ENCODE peak calls at places on chromosomes 16 and 17, in ten cellular contexts. S is stomach; W is CD14-positive monocyte; K is nephron progenitor cell; O is glutamatergic neuron; T is HFFc6; X is stimulated activated CD8-positive, alpha-beta memory T cell treated with anti-CD3 and anti-CD28 coated beads, Interleukin-4, amount 100 ng/mL, for 24 hours; L is caudate nucleus; G is LoVo; J is naive B cell. Z is an unnamed sample.

GRCh38 chr16:84475643-84476240 is 28.7 kb downstream of the MEAK7 start:
- DNase-seq in S (peak; percentile 49), W (no peak), K (no peak), O (no peak), T (no peak), X (no peak), L (no peak), G (no peak), J (no peak), Z (no peak)

GRCh38 chr17:72588561-72588960 is 467.7 kb downstream of the SOX9 start:
- DNase-seq in S (no peak), W (no peak), K (no peak), O (no peak), T (no peak), X (no peak), L (no peak), G (no peak), J (no peak), Z (no peak)

GRCh38 chr16:68297908-68298307 is 12.8 kb downstream of the SLC7A6OS start:
- DNase-seq in S (no peak), W (no peak), K (no peak), O (no peak), T (no peak), X (no peak), L (no peak), G (no peak), J (no peak), Z (no peak)

GRCh38 chr17:21355586-21355985 is 20.6 kb upstream of the KCNJ12 start:
- DNase-seq in S (no peak), W (no peak), K (peak; percentile 1), O (no peak), T (no peak), X (no peak), L (no peak), G (no peak), J (no peak), Z (no peak)

GRCh38 chr16:48501516-48502377 is 108.2 kb downstream of the N4BP1 start:
- DNase-seq in S (no peak), W (no peak), K (no peak), O (no peak), T (no peak), X (no peak), L (no peak), G (no peak), J (no peak), Z (no peak)

GRCh38 chr16:6682142-6682811 is 650.4 kb upstream of the RBFOX1 start:
- DNase-seq in S (peak; percentile 31), W (no peak), K (peak; percentile 72), O (peak; percentile 66), T (no peak), X (no peak), L (peak; percentile 2), G (peak; percentile 6), J (no peak), Z (peak; percentile 42)

GRCh38 chr16:15885560-15886001 is 2.8 kb downstream of the CEP20 start:
- DNase-seq in S (no peak), W (no peak), K (no peak), O (no peak), T (no peak), X (no peak), L (no peak), G (no peak), J (no peak), Z (no peak)

GRCh38 chr17:1180958-1181768 is 1.4 kb upstream of the ABR start:
- DNase-seq in S (no peak), W (no peak), K (peak; percentile 35), O (peak; percentile 49), T (no peak), X (no peak), L (peak; percentile 74), G (no peak), J (peak; percentile 91), Z (no peak)

GRCh38 chr17:58415371-58416055 is 1.8 kb downstream of the RNF43 start:
- DNase-seq in S (peak; percentile 65), W (no peak), K (peak; percentile 51), O (peak; percentile 49), T (no peak), X (no peak), L (no peak), G (peak; percentile 52), J (no peak), Z (no peak)

GRCh38 chr17:59845595-59846390 is 47.0 kb downstream of the TUBD1 start:
- DNase-seq in S (peak; percentile 73), W (no peak), K (no peak), O (no peak), T (peak; percentile 65), X (no peak), L (no peak), G (peak; percentile 95), J (no peak), Z (no peak)

GRCh38 chr17:68771867-68772515 is 170.8 kb upstream of the FAM20A start:
- DNase-seq in S (no peak), W (no peak), K (no peak), O (no peak), T (peak; percentile 51), X (no peak), L (no peak), G (peak; percentile 30), J (peak; percentile 9), Z (peak; percentile 26)

GRCh38 chr16:30948956-30949654 is at the start of gene ORAI3:
- DNase-seq in S (peak; percentile 77), W (peak; percentile 83), K (peak; percentile 71), O (peak; percentile 68), T (peak; percentile 62), X (no peak), L (peak; percentile 46), G (peak; percentile 50), J (peak; percentile 73), Z (no peak)

GRCh38 chr17:77456271-77456950 is 315.6 kb downstream of the SEC14L1 start:
- DNase-seq in S (no peak), W (no peak), K (no peak), O (no peak), T (no peak), X (no peak), L (no peak), G (no peak), J (no peak), Z (no peak)

GRCh38 chr16:67456383-67457140 is 24.4 kb downstream of the ATP6V0D1 start:
- DNase-seq in S (peak; percentile 76), W (no peak), K (no peak), O (peak; percentile 45), T (peak; percentile 46), X (no peak), L (peak; percentile 35), G (no peak), J (no peak), Z (peak; percentile 39)

GRCh38 chr16:73172621-73173312 is 124.8 kb upstream of the ZFHX3 start:
- DNase-seq in S (peak; percentile 93), W (no peak), K (peak; percentile 41), O (no peak), T (peak; percentile 90), X (no peak), L (no peak), G (no peak), J (no peak), Z (no peak)

GRCh38 chr17:19541445-19541844 is 7.8 kb downstream of the SLC47A1 start:
- DNase-seq in S (no peak), W (no peak), K (no peak), O (no peak), T (no peak), X (no peak), L (no peak), G (no peak), J (no peak), Z (no peak)

GRCh38 chr16:21302898-21303528 is 24.9 kb upstream of the CRYM start:
- DNase-seq in S (no peak), W (no peak), K (no peak), O (no peak), T (peak; percentile 78), X (no peak), L (no peak), G (peak; percentile 62), J (no peak), Z (no peak)

GRCh38 chr17:81090361-81091133 is 55.6 kb downstream of the BAIAP2 start:
- DNase-seq in S (peak; percentile 56), W (peak; percentile 93), K (peak; percentile 46), O (no peak), T (no peak), X (no peak), L (no peak), G (no peak), J (no peak), Z (no peak)

GRCh38 chr17:63701477-63702222 is 1.7 kb upstream of the LIMD2 start:
- DNase-seq in S (peak; percentile 41), W (peak; percentile 78), K (no peak), O (no peak), T (no peak), X (peak; percentile 59), L (no peak), G (no peak), J (peak; percentile 55), Z (no peak)

GRCh38 chr16:24125199-24125598 is 130.9 kb upstream of the CACNG3 start:
- DNase-seq in S (no peak), W (no peak), K (no peak), O (no peak), T (no peak), X (no peak), L (no peak), G (no peak), J (no peak), Z (no peak)

GRCh38 chr17:19317359-19318095 is 45.0 kb downstream of the B9D1 start:
- DNase-seq in S (peak; percentile 36), W (no peak), K (peak; percentile 87), O (peak; percentile 75), T (no peak), X (no peak), L (peak; percentile 94), G (no peak), J (no peak), Z (peak; percentile 80)

GRCh38 chr17:70365098-70365583 is 195.8 kb downstream of the KCNJ2 start:
- DNase-seq in S (no peak), W (no peak), K (no peak), O (no peak), T (no peak), X (no peak), L (no peak), G (no peak), J (no peak), Z (no peak)

GRCh38 chr17:29577778-29578211 is 9.3 kb downstream of the TP53I13 start:
- DNase-seq in S (no peak), W (no peak), K (peak; percentile 6), O (peak; percentile 13), T (no peak), X (no peak), L (peak; percentile 36), G (no peak), J (no peak), Z (peak; percentile 58)

GRCh38 chr16:68445458-68445857 is 2.9 kb downstream of the SMPD3 start:
- DNase-seq in S (peak; percentile 70), W (peak; percentile 79), K (peak; percentile 71), O (peak; percentile 75), T (peak; percentile 38), X (no peak), L (no peak), G (no peak), J (no peak), Z (no peak)

GRCh38 chr16:76970087-76970744 is 220.8 kb upstream of the MON1B start:
- DNase-seq in S (no peak), W (no peak), K (no peak), O (no peak), T (no peak), X (no peak), L (no peak), G (no peak), J (no peak), Z (no peak)

GRCh38 chr17:19238167-19238505 is 970 bp downstream of the EPN2 start:
- DNase-seq in S (peak; percentile 55), W (no peak), K (peak; percentile 41), O (peak; percentile 37), T (no peak), X (no peak), L (no peak), G (peak; percentile 20), J (peak; percentile 9), Z (no peak)

GRCh38 chr17:12227547-12227946 is 206.9 kb downstream of the MAP2K4 start:
- DNase-seq in S (no peak), W (no peak), K (no peak), O (no peak), T (no peak), X (no peak), L (no peak), G (no peak), J (no peak), Z (no peak)

GRCh38 chr17:60392845-60393702 is 1.1 kb upstream of the USP32 start:
- DNase-seq in S (peak; percentile 63), W (no peak), K (no peak), O (no peak), T (peak; percentile 18), X (peak; percentile 8), L (no peak), G (peak; percentile 59), J (peak; percentile 29), Z (peak; percentile 52)